ENCODE peak calls at places on chromosomes 2 and 18, in six cellular contexts. E, N, O, F, U and R are unnamed samples. For H3K4me1, the result is how much of the 10 kb centered on the place peaks cover.

GRCh38 chr2:139218181-139218580 is 438.0 kb upstream of the NXPH2 start:
- DNase-seq in U (no peak), F (no peak), O (no peak), E (no peak), N (no peak), R (no peak)

GRCh38 chr2:75361486-75361885 is 162.2 kb upstream of the TACR1 start:
- DNase-seq in N (peak), F (no peak), O (no peak), E (no peak), U (no peak), R (no peak)

GRCh38 chr2:4914551-4914950 is 777.6 kb upstream of the SOX11 start:
- DNase-seq in O (no peak), N (no peak), E (no peak), U (no peak), F (no peak), R (no peak)

GRCh38 chr2:176118606-176119370 is 2.2 kb downstream of the HOXD10 start:
- DNase-seq in N (peak), F (no peak), E (no peak), U (peak), O (peak), R (no peak)

GRCh38 chr18:24544141-24544498 is 83.7 kb downstream of the HRH4 start:
- DNase-seq in E (no peak), F (no peak), O (peak), U (peak), N (peak), R (no peak)

GRCh38 chr2:196331816-196332215 is 160.4 kb upstream of the STK17B start:
- DNase-seq in U (no peak), N (no peak), O (no peak), F (no peak), E (no peak), R (no peak)

GRCh38 chr2:47129191-47129711 is 25.9 kb downstream of the STPG4 start:
- DNase-seq in O (no peak), F (no peak), N (no peak), E (no peak), U (peak), R (no peak)

GRCh38 chr18:9803698-9804516 is 81.9 kb upstream of the TXNDC2 start:
- DNase-seq in E (no peak), O (peak), U (no peak), N (peak), F (peak), R (no peak)

GRCh38 chr18:44887227-44887631 is 206.5 kb downstream of the SETBP1 start:
- DNase-seq in E (no peak), O (peak), N (no peak), U (no peak), F (peak), R (no peak)

GRCh38 chr2:3759331-3759730 is 56.0 kb downstream of the DCDC2C start:
- DNase-seq in E (no peak), O (no peak), F (no peak), U (no peak), N (no peak), R (no peak)

DNA sequence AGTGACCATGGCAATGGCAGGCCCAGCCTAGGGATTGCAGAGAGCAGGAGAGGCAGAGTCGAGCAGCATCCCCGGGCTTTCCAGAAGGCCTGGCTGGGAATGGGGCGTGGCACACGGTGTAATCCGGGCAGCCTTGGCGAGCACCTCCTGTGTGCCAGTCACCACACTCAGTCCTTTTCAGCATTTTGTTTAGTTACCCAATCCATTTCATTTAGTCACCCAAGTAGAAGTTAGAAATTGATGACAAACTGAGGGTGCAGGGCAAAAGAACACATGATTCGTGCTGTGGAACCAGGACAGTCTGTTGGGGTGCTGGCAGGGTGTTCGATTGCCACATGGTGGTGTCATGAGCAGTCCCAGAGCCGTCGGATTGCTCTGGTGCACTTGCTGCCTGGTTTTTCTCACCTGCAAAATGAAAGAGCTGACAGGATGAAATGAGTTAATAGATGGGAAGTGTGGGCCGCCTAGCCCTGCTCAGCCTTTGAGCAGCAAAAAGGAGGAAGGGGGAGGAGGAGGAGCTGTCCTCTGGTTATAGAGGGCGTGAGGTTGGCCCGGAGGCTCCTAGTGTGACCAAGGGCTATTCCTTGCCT is 299.4 kb downstream of the AGAP1 start:
- DNase-seq in O (no peak), E (no peak), U (peak), F (no peak), N (peak), R (no peak)
- TF ChIP-seq CTCF in O (no peak), E (peak), U (peak), F (peak), N (no peak), R (no peak)

GRCh38 chr2:25992556-25992955 is 10.3 kb upstream of the KIF3C start:
- DNase-seq in N (no peak), F (no peak), O (no peak), E (no peak), U (no peak), R (no peak)

GRCh38 chr2:25991965-25992364 is 9.7 kb upstream of the KIF3C start:
- DNase-seq in N (no peak), O (no peak), U (no peak), F (no peak), E (no peak), R (no peak)

GRCh38 chr2:25996844-25997243 is 14.5 kb upstream of the KIF3C start:
- DNase-seq in N (no peak), U (no peak), O (no peak), F (no peak), E (no peak), R (no peak)

GRCh38 chr2:25994509-25994908 is 12.2 kb upstream of the KIF3C start:
- DNase-seq in E (no peak), F (no peak), O (no peak), N (no peak), U (no peak), R (no peak)

DNA sequence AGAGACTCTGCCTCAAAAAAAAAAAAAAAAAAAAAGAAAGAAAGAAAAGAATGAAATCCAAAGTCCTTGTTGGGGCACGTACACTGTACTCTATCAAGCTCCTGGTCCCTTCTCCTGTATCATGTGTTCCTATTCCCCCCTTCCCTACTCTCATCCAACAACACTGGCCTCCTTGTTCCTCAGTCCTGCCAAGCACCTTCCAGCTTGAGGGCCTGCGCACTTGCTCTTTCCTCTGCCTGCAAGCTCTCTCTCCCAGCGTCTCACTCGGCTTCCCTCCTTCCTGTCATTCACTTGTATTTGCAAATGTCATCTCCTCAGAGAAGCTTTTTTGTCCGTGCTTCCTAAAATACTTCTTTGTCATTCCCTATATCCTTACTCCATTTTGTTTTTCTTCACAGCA is 10.8 kb upstream of the KIF3C start:
- DNase-seq in E (no peak), O (no peak), F (no peak), N (no peak), U (no peak), R (no peak)
- H3K4me1 ChIP-seq in E (under half), O (under half), F (under half), N (under half), U (under half), R (under half)

DNA sequence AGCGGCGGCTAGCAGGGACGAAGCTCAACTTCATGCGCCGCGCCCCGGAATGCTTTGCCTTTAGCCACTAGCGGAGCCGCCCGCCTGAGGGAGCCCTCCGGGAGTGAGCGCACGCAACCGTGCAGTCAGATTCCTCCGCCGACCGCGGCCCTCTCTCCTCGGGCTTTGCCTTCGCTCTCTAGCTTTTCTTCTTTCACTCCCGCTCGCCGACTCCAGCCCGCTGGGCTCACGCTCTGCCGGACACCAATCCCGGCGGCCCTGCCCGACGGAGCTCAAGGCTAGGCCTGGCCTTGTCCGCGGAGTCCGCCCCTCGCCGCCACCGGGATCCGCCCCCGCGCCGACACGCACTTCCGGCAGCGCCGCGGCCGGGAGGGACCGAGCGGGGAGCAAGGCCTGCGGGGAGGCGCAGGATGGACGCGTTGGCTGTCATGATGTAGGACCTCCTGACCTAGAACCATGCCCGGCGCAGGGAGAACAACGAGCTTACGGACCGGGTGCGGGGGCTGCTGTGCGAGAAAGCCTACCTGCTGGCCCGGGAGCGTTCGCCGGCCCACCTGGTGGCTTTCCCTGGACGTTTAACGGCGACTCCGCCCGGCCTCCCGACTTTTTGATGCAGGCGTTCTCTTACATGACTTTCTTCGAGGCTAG is 40.8 kb upstream of the AKAIN1 start:
- DNase-seq in O (peak), F (peak), E (peak), N (peak), U (peak), R (peak)
- TF ChIP-seq CTCF in O (no peak), F (peak), E (peak), N (no peak), U (peak), R (peak)

GRCh38 chr2:188475945-188476344 is 184.3 kb downstream of the GULP1 start:
- DNase-seq in N (peak), U (no peak), F (no peak), E (no peak), O (no peak), R (no peak)
- H3K4me1 ChIP-seq in N (under half), U (under half), F (under half), E (under half), O (under half), R (under half)

GRCh38 chr2:203870942-203871341 is 3.4 kb downstream of the CTLA4 start:
- DNase-seq in N (no peak), U (no peak), F (no peak), O (no peak), E (no peak), R (no peak)

GRCh38 chr2:203867561-203868200 is at the start of gene CTLA4:
- DNase-seq in U (no peak), F (no peak), N (no peak), O (no peak), E (no peak), R (no peak)

GRCh38 chr2:203870481-203870880 is 2.9 kb downstream of the CTLA4 start:
- DNase-seq in F (no peak), E (no peak), U (no peak), N (no peak), O (no peak), R (no peak)

GRCh38 chr2:203869610-203870042 is 2.1 kb downstream of the CTLA4 start:
- DNase-seq in U (no peak), E (no peak), F (no peak), N (no peak), O (no peak), R (no peak)

DNA sequence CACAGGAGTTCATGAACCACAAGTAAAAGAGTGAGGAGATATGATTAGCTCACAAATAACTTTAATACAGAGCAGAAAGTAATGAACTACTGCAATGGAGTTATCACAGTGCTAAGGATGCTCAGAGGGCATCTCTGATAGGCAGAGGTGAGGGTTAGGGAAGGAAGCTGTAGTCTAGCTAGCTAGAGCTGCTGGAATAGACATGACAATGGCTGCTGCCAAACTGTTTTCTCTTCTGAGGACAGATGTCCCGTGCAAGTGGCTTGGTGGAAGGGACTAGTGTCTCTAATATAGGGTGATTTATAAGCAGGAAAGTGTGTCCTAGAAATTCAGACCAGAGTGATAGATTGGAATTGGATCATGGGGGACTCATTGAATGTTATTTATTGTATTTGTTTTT is 1.6 kb downstream of the CTLA4 start:
- DNase-seq in F (no peak), O (no peak), U (no peak), E (no peak), N (no peak), R (no peak)
- TF ChIP-seq CTCF in F (no peak), O (no peak), U (no peak), E (no peak), N (no peak), R (no peak)